ENCODE peak calls at places on chromosomes 16 and 17, in six cellular contexts. Z is adrenal gland, B is Peyer's patch, X is A549, Q is heart left ventricle, N is IMR-90. Y is an unnamed sample.

GRCh38 chr17:72884066-72884465 is 208.4 kb downstream of the SLC39A11 start:
- DNase-seq in Z (no peak), N (no peak), Q (no peak), X (no peak), B (no peak), Y (no peak)

GRCh38 chr17:58344047-58344790 is 7.8 kb downstream of the SUPT4H1 start:
- DNase-seq in X (no peak), Z (no peak), Q (no peak), N (no peak), B (peak; percentile 91), Y (no peak)

GRCh38 chr17:80893604-80894438 is 97.8 kb upstream of the CHMP6 start:
- DNase-seq in Q (peak; percentile 35), Z (no peak), N (no peak), B (no peak), X (no peak), Y (no peak)

GRCh38 chr17:39848600-39848999 is 15.5 kb downstream of the IKZF3 start:
- DNase-seq in B (peak; percentile 51), Q (no peak), Z (no peak), X (no peak), N (no peak), Y (no peak)

GRCh38 chr17:36855459-36855858 is 81.8 kb upstream of the LHX1 start:
- DNase-seq in B (no peak), X (no peak), Q (no peak), Z (no peak), N (no peak), Y (no peak)

GRCh38 chr17:1753767-1754429 is 8.0 kb upstream of the SERPINF1 start:
- DNase-seq in N (no peak), Q (peak; percentile 69), X (no peak), Z (no peak), B (no peak), Y (no peak)

GRCh38 chr16:2691491-2692248 is 9.3 kb downstream of the KCTD5 start:
- DNase-seq in Q (peak; percentile 71), B (no peak), X (no peak), N (no peak), Z (peak; percentile 88), Y (no peak)

GRCh38 chr17:33183487-33184026 is 109.5 kb downstream of the ASIC2 start:
- DNase-seq in N (no peak), Z (no peak), X (no peak), Q (no peak), B (no peak), Y (no peak)

GRCh38 chr16:4309102-4309832 is 6.6 kb upstream of the GLIS2 start:
- DNase-seq in X (no peak), Q (no peak), B (no peak), N (no peak), Z (no peak), Y (no peak)

GRCh38 chr17:78794399-78794798 is 12.3 kb upstream of the CYTH1 start:
- DNase-seq in B (no peak), Q (no peak), X (no peak), N (no peak), Z (no peak), Y (no peak)

GRCh38 chr17:8439681-8440080 is 4.0 kb downstream of the NDEL1 start:
- DNase-seq in B (no peak), Z (no peak), Q (no peak), N (no peak), X (no peak), Y (no peak)

GRCh38 chr17:50948711-50949110 is 82.6 kb upstream of the TOB1 start:
- DNase-seq in B (peak; percentile 14), Q (no peak), N (no peak), X (no peak), Z (no peak), Y (no peak)

GRCh38 chr17:48541574-48542113 is 3.3 kb downstream of the HOXB2 start:
- DNase-seq in B (no peak), Z (peak; percentile 66), N (peak; percentile 69), Q (peak; percentile 83), X (no peak), Y (no peak)

GRCh38 chr17:82408938-82409318 is 9.2 kb upstream of the HEXD start:
- DNase-seq in Q (no peak), B (no peak), X (no peak), N (no peak), Z (no peak), Y (no peak)

GRCh38 chr16:11666108-11667055 is 1.9 kb upstream of the SNN start:
- DNase-seq in Z (no peak), Q (no peak), X (no peak), B (no peak), N (no peak), Y (no peak)

GRCh38 chr17:77811521-77811920 is 147.0 kb upstream of the TNRC6C start:
- DNase-seq in Q (no peak), N (no peak), Z (no peak), B (no peak), X (no peak), Y (no peak)

GRCh38 chr16:88084881-88085280 is 133.6 kb downstream of the BANP start:
- DNase-seq in Z (peak; percentile 41), N (peak; percentile 78), B (no peak), Q (no peak), X (no peak), Y (peak; percentile 71)

GRCh38 chr17:74369221-74369620 is 1.9 kb downstream of the GPR142 start:
- DNase-seq in B (peak; percentile 60), N (no peak), Q (no peak), X (no peak), Z (peak; percentile 51), Y (no peak)

GRCh38 chr16:68771922-68772681 is 35.0 kb downstream of the CDH1 start:
- DNase-seq in Z (no peak), B (no peak), Q (no peak), N (no peak), X (no peak), Y (no peak)

GRCh38 chr17:36512641-36513040 is 22.0 kb downstream of the MYO19 start:
- DNase-seq in B (no peak), Z (no peak), Q (no peak), N (no peak), X (no peak), Y (no peak)

GRCh38 chr17:57943645-57944044 is 11.6 kb downstream of the CUEDC1 start:
- DNase-seq in N (no peak), X (no peak), Z (no peak), Q (no peak), B (no peak), Y (no peak)

GRCh38 chr16:86874141-86874540 is 295.8 kb downstream of the FOXL1 start:
- DNase-seq in Q (no peak), B (no peak), Z (no peak), X (no peak), N (no peak), Y (peak; percentile 35)

GRCh38 chr16:46621006-46621629 is at the start of gene SHCBP1:
- DNase-seq in X (peak; percentile 96), B (peak; percentile 82), N (peak; percentile 84), Q (peak; percentile 90), Z (peak; percentile 77), Y (peak; percentile 93)

GRCh38 chr17:50318551-50319310 is 27.2 kb upstream of the XYLT2 start:
- DNase-seq in X (no peak), Q (no peak), Z (no peak), B (no peak), N (peak; percentile 19), Y (no peak)

GRCh38 chr17:48012151-48012520 is 25.5 kb downstream of the COPZ2 start:
- DNase-seq in Z (peak; percentile 39), Q (peak; percentile 73), X (no peak), B (peak; percentile 70), N (no peak), Y (no peak)

GRCh38 chr16:88700322-88700635 is 5.9 kb downstream of the RNF166 start:
- DNase-seq in X (no peak), Q (no peak), Z (no peak), N (no peak), B (no peak), Y (no peak)

GRCh38 chr16:21568502-21569189 is 30.7 kb upstream of the METTL9 start:
- DNase-seq in Q (no peak), N (peak; percentile 26), B (no peak), Z (no peak), X (no peak), Y (no peak)

GRCh38 chr17:82317394-82318168 is at the start of gene CD7:
- DNase-seq in X (no peak), B (peak; percentile 61), Z (no peak), Q (no peak), N (no peak), Y (no peak)

GRCh38 chr17:4483012-4483840 is 15.5 kb upstream of the SPNS2 start:
- DNase-seq in N (no peak), Z (no peak), Q (no peak), B (no peak), X (peak; percentile 53), Y (peak; percentile 81)
- TF ChIP-seq POLR2A in N (no peak), Z (no peak), Q (no peak), B (peak; percentile 45), X (no peak), Y (no peak)

DNA sequence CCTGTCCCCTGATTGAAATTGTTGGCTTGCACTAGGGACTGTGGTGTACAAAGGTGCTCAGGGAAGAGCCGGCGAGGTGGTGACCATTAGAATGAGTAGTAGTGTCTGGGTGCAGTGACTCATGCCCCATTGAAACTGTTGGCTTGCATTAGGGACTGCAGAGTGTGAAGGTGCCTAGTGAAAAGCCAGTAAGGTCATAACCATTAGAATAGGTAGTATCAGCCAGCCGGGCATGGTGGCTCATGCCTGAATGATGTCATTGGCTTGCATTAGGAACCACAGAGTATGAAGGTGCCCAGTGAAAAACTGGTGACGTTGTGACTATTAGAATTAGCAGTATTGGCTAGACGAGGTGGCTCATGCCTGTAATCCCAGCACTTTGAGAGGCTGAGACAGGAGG is 78.9 kb downstream of the ABCC6 start:
- DNase-seq in N (no peak), Q (no peak), X (no peak), B (no peak), Z (no peak), Y (peak; percentile 49)
- TF ChIP-seq POLR2A in N (no peak), Q (no peak), X (no peak), B (no peak), Z (no peak), Y (no peak)

GRCh38 chr17:45147102-45147580 is 1.1 kb upstream of the HEXIM1 start:
- DNase-seq in N (peak; percentile 62), Z (no peak), X (peak; percentile 66), B (peak; percentile 58), Q (no peak), Y (no peak)
- TF ChIP-seq POLR2A in N (no peak), Z (no peak), X (no peak), B (no peak), Q (no peak), Y (no peak)

GRCh38 chr16:67179421-67180080 is 4.2 kb downstream of the MATCAP1 start:
- DNase-seq in X (no peak), Q (no peak), B (no peak), Z (no peak), N (no peak), Y (no peak)
- TF ChIP-seq POLR2A in X (no peak), Q (no peak), B (no peak), Z (no peak), N (no peak), Y (no peak)

GRCh38 chr16:13973321-13974023 is 53.5 kb downstream of the ERCC4 start:
- DNase-seq in X (no peak), N (no peak), Q (no peak), B (no peak), Z (no peak), Y (no peak)
- TF ChIP-seq POLR2A in X (no peak), N (no peak), Q (no peak), B (no peak), Z (no peak), Y (no peak)

DNA sequence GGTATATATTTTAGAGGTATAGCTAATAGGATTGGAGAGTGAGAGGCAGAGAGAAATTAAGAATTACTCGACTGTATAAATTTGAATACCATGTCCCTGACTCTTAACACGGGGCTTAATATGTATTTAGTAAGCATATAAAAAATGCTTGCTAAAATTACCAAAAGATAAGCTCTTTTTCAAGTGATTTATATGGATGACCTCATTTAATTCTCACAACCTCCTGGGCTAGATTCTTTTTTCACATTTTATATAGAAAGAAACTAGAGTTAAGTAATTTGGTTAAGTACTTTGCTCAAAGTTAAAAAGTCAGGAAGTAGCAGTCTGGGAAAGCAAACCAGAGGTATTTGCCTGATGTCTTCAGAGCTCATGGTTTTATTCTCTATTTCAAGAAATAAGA is 963.5 kb upstream of the SOX9 start:
- DNase-seq in Q (no peak), B (no peak), X (no peak), Z (no peak), N (no peak), Y (no peak)
- TF ChIP-seq POLR2A in Q (no peak), B (no peak), X (no peak), Z (no peak), N (no peak), Y (no peak)